ENCODE peak calls at places on chromosomes 13 and 19, in four cellular contexts. V is GM12878, T is thoracic aorta, C is Peyer's patch. F is an unnamed sample.

GRCh38 chr19:51439021-51439465 is 19.2 kb downstream of the SIGLEC8 start:
- DNase-seq in V (no peak), T (no peak), C (peak; percentile 33), F (peak; percentile 34)

GRCh38 chr19:43395561-43395960 is 19.1 kb upstream of the TEX101 start:
- DNase-seq in V (no peak), T (no peak), C (no peak), F (no peak)

GRCh38 chr19:13748169-13748884 is 16.0 kb upstream of the MRI1 start:
- DNase-seq in V (no peak), T (no peak), C (no peak), F (no peak)

GRCh38 chr13:113863511-113864302 is at the start of gene GAS6:
- DNase-seq in V (no peak), T (no peak), C (no peak), F (no peak)

GRCh38 chr19:3100331-3100730 is 6.2 kb downstream of the GNA11 start:
- DNase-seq in V (no peak), T (no peak), C (no peak), F (no peak)

GRCh38 chr13:40187836-40188591 is 478.4 kb downstream of the FOXO1 start:
- DNase-seq in V (no peak), T (no peak), C (peak; percentile 51), F (peak; percentile 79)

GRCh38 chr13:109243311-109243951 is 543.0 kb downstream of the IRS2 start:
- DNase-seq in V (no peak), T (no peak), C (no peak), F (no peak)

GRCh38 chr13:30234763-30235162 is 72.6 kb downstream of the KATNAL1 start:
- DNase-seq in V (no peak), T (no peak), C (no peak), F (no peak)

GRCh38 chr13:22655106-22655852 is 525.5 kb upstream of the SGCG start:
- DNase-seq in V (no peak), T (no peak), C (no peak), F (no peak)

GRCh38 chr13:112903606-112904195 is 65.3 kb upstream of the MCF2L start:
- DNase-seq in V (no peak), T (no peak), C (no peak), F (no peak)

GRCh38 chr13:86684402-86684801 is 885.2 kb upstream of the SLITRK6 start:
- DNase-seq in V (no peak), T (no peak), C (no peak), F (no peak)

GRCh38 chr13:108003626-108004025 is 211.7 kb downstream of the LIG4 start:
- DNase-seq in V (no peak), T (no peak), C (no peak), F (no peak)

GRCh38 chr13:33017410-33017929 is 1.2 kb downstream of the KL start:
- DNase-seq in V (peak; percentile 65), T (no peak), C (no peak), F (peak; percentile 18)

GRCh38 chr13:106182404-106182803 is 353.1 kb downstream of the EFNB2 start:
- DNase-seq in V (no peak), T (no peak), C (no peak), F (no peak)

GRCh38 chr13:79870123-79870522 is 389.2 kb downstream of the NDFIP2 start:
- DNase-seq in V (no peak), T (no peak), C (no peak), F (no peak)

GRCh38 chr19:11286312-11286974 is 9.5 kb upstream of the TSPAN16 start:
- DNase-seq in V (no peak), T (no peak), C (no peak), F (no peak)

GRCh38 chr19:48900477-48901452 is 653 bp downstream of the NUCB1 start:
- DNase-seq in V (no peak), T (no peak), C (no peak), F (peak; percentile 50)

GRCh38 chr19:44585371-44586141 is 27.8 kb upstream of the IGSF23 start:
- DNase-seq in V (no peak), T (no peak), C (no peak), F (no peak)

GRCh38 chr19:50705422-50706019 is 14.1 kb downstream of the SHANK1 start:
- DNase-seq in V (peak; percentile 21), T (no peak), C (no peak), F (no peak)

GRCh38 chr19:45406957-45407375 is 522 bp downstream of the POLR1G start:
- DNase-seq in V (no peak), T (no peak), C (no peak), F (no peak)

GRCh38 chr19:46420056-46420455 is 6.7 kb upstream of the CCDC8 start:
- DNase-seq in V (no peak), T (no peak), C (no peak), F (no peak)

GRCh38 chr19:33375760-33376159 is 2.3 kb downstream of the CEBPG start:
- DNase-seq in V (no peak), T (no peak), C (no peak), F (no peak)

GRCh38 chr13:40595693-40596092 is 70.7 kb downstream of the FOXO1 start:
- DNase-seq in V (no peak), T (no peak), C (no peak), F (no peak)

GRCh38 chr13:71864094-71864980 is 2.7 kb downstream of the DACH1 start:
- DNase-seq in V (no peak), T (no peak), C (no peak), F (no peak)

GRCh38 chr13:49516467-49516866 is 20.7 kb downstream of the PHF11 start:
- DNase-seq in V (no peak), T (no peak), C (no peak), F (no peak)

GRCh38 chr19:29645911-29646310 is 19.4 kb upstream of the PLEKHF1 start:
- DNase-seq in V (no peak), T (no peak), C (no peak), F (no peak)

GRCh38 chr13:48615017-48615416 is 38.7 kb upstream of the CYSLTR2 start:
- DNase-seq in V (no peak), T (no peak), C (no peak), F (no peak)

GRCh38 chr13:90415902-90416301 is 931.6 kb upstream of the MIR17HG start:
- DNase-seq in V (no peak), T (no peak), C (no peak), F (no peak)

DNA sequence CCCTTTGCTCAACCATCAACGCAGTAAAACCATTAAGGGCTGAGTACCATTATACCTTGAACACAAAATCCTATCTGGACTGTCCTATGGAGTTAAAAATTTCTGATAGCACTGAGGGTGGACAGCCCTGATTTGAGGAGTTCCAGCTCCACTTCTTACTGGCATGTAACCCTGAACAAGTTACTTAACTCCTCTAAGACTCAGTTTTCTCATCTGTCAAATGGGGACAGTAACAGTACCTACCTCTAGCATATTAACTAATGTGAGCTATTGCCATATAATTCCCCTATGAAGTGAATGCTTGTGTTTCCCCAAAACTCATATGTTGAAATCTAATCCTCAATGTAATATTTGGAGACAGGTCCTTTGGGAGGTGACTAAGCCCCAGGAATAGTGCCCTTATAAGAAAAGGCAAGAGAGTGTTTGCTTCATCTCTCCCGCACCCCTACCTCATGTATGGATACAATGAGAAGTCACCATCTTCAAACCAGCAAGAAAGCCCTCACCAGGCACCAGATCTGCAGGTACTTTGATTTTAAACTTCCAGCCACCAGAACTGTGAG is 61.9 kb upstream of the DOCK9 start:
- DNase-seq in V (no peak), T (no peak), C (no peak), F (no peak)
- H3K4me1 ChIP-seq in V (peaks cover 8% of the 10 kb centered on the region), T (no peaks in the 10 kb centered on the region), C (no peaks in the 10 kb centered on the region), F (peaks cover 37% of the 10 kb centered on the region)

GRCh38 chr13:20102776-20103175 is 58.1 kb downstream of the GJA3 start:
- DNase-seq in V (no peak), T (no peak), C (no peak), F (no peak)

GRCh38 chr13:20105161-20105689 is 55.6 kb downstream of the GJA3 start:
- DNase-seq in V (no peak), T (no peak), C (no peak), F (no peak)

GRCh38 chr13:20099319-20099718 is 61.5 kb downstream of the GJA3 start:
- DNase-seq in V (no peak), T (no peak), C (no peak), F (no peak)

GRCh38 chr13:20106751-20107150 is 54.1 kb downstream of the GJA3 start:
- DNase-seq in V (no peak), T (no peak), C (no peak), F (no peak)

GRCh38 chr13:20101467-20102316 is 59.2 kb downstream of the GJA3 start:
- DNase-seq in V (no peak), T (no peak), C (no peak), F (no peak)
- H3K27me3 ChIP-seq in V (no peaks in the 10 kb centered on the region), T (no peaks in the 10 kb centered on the region), C (no peaks in the 10 kb centered on the region), F (peaks cover 3% of the 10 kb centered on the region)

DNA sequence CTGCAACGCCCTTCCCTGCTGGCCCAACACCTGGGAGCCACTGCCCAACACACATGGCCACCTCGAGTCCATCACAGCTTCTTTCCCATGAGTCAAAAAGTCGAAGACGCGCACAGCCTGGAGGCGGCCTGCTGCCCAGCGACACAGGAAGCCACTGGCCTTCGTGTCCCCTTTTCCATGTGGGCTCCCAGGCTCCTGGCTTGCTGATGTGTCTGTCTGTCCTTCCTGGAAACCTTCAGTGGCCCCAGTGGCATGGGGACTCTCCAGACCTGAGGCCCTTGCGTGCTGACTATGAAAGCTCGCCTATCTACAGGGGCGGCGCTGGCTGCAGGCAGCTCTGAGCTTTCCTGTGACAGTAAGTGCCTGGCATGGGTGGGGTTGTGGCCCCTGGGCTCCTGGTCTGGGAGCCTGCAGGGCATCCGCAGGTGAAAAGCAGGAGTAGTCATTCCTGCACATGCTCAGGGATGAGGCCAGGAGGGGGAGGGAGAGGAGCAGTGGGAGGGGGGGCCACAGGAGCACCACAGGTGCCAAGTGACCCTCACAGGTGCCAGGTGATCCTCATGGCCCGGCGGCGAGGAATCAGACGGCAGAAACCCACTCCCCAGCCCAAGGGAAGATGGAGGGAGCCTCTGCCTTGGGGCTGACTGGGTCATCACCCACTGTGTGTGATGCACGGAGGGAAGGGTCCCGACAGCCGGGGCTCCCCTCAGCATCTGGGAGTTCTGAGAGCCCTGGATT is 27.5 kb downstream of the SH3GL1 start:
- DNase-seq in V (no peak), T (no peak), C (no peak), F (no peak)
- H3K4me1 ChIP-seq in V (peaks cover 90% of the 10 kb centered on the region), T (peaks cover 69% of the 10 kb centered on the region), C (peaks cover 76% of the 10 kb centered on the region), F (peaks cover 25% of the 10 kb centered on the region)

GRCh38 chr19:1734328-1734966 is 18.9 kb upstream of the ONECUT3 start:
- DNase-seq in V (no peak), T (no peak), C (no peak), F (no peak)

GRCh38 chr19:1729568-1729925 is 23.8 kb upstream of the ONECUT3 start:
- DNase-seq in V (no peak), T (no peak), C (no peak), F (no peak)

GRCh38 chr19:1725100-1726064 is 27.9 kb upstream of the ONECUT3 start:
- DNase-seq in V (no peak), T (no peak), C (no peak), F (peak; percentile 62)

GRCh38 chr19:1728816-1729567 is 24.3 kb upstream of the ONECUT3 start:
- DNase-seq in V (no peak), T (no peak), C (no peak), F (no peak)

DNA sequence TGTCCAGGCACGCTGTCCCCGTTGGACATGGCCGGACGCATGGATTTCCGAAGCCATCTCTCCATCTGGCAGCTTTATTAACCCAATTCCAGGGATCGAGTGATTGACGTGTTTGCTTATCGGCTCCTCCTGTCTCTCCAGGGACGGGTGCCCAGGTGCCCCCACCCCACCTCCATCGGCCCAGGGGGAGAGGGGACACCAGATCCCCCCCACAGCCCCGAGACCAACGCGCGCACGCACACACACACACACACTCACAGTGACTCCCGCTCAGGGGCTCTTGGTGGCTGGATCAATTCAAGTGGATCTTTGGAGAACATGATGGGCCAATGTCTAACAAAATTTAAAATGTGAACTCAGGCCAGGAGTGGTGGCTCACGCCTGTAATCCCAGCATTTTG is 23.1 kb upstream of the ONECUT3 start:
- DNase-seq in V (no peak), T (no peak), C (no peak), F (no peak)
- H3K27me3 ChIP-seq in V (no peaks in the 10 kb centered on the region), T (peaks cover 12% of the 10 kb centered on the region), C (peaks cover 11% of the 10 kb centered on the region), F (peaks cover 4% of the 10 kb centered on the region)

GRCh38 chr13:35131471-35131870 is 189.4 kb downstream of the NBEA start:
- DNase-seq in V (no peak), T (no peak), C (no peak), F (no peak)
- H3K4me1 ChIP-seq in V (no peaks in the 10 kb centered on the region), T (no peaks in the 10 kb centered on the region), C (no peaks in the 10 kb centered on the region), F (no peaks in the 10 kb centered on the region)